ENCODE peak calls at places on chromosomes 5 and 9, in four cellular contexts. X, A, R and H are unnamed samples.

GRCh38 chr5:58208674-58209073 is 251.2 kb downstream of the PLK2 start:
- DNase-seq in A (no peak), X (no peak), R (no peak), H (no peak)

GRCh38 chr9:4327504-4328191 is 27.8 kb upstream of the GLIS3 start:
- DNase-seq in R (no peak), X (peak), A (no peak), H (peak)

GRCh38 chr9:105157178-105157583 is 87.3 kb upstream of the SLC44A1 start:
- DNase-seq in A (peak), X (peak), R (peak), H (peak)

GRCh38 chr5:151058891-151059611 is 21.8 kb downstream of the TNIP1 start:
- DNase-seq in A (no peak), R (peak), X (no peak), H (no peak)

GRCh38 chr5:177130211-177131018 is 3.2 kb upstream of the NSD1 start:
- DNase-seq in X (no peak), A (no peak), R (peak), H (peak)

GRCh38 chr5:5293029-5293428 is 129.4 kb upstream of the ICE1 start:
- DNase-seq in R (no peak), A (no peak), X (no peak), H (no peak)

GRCh38 chr9:71604197-71605063 is 163.9 kb downstream of the CEMIP2 start:
- DNase-seq in A (peak), R (peak), X (peak), H (peak)

GRCh38 chr5:136073714-136074113 is 44.9 kb downstream of the TGFBI start:
- DNase-seq in X (no peak), R (no peak), A (no peak), H (no peak)

GRCh38 chr9:106420511-106420944 is 442.4 kb upstream of the ZNF462 start:
- DNase-seq in A (no peak), R (no peak), X (peak), H (no peak)

GRCh38 chr9:76818271-76818670 is 54.0 kb downstream of the PCA3 start:
- DNase-seq in A (peak), R (no peak), X (peak), H (peak)

GRCh38 chr9:90936380-90936779 is 134.8 kb downstream of the SYK start:
- DNase-seq in A (no peak), R (no peak), X (no peak), H (peak)

GRCh38 chr9:110065527-110065926 is 142.4 kb downstream of the C9orf152 start:
- DNase-seq in X (peak), R (no peak), A (no peak), H (peak)

GRCh38 chr9:122086873-122087272 is 6.2 kb downstream of the TTLL11 start:
- DNase-seq in R (no peak), X (no peak), A (no peak), H (no peak)

GRCh38 chr9:112121633-112122032 is 53.5 kb downstream of the SUSD1 start:
- DNase-seq in X (no peak), A (no peak), R (no peak), H (no peak)

GRCh38 chr9:15372385-15373200 is 50.1 kb upstream of the SNAPC3 start:
- DNase-seq in X (peak), R (no peak), A (no peak), H (peak)

GRCh38 chr5:149133795-149134777 is 7.2 kb upstream of the ABLIM3 start:
- DNase-seq in A (no peak), R (no peak), X (peak), H (peak)

GRCh38 chr9:124779368-124780059 is 2.6 kb downstream of the OLFML2A start:
- DNase-seq in X (peak), A (no peak), R (peak), H (peak)

GRCh38 chr5:74143724-74144330 is 496.7 kb downstream of the ENC1 start:
- DNase-seq in A (peak), X (no peak), R (no peak), H (no peak)

GRCh38 chr9:88322906-88323566 is 65.2 kb upstream of the SPIN1 start:
- DNase-seq in X (peak), R (no peak), A (peak), H (no peak)

GRCh38 chr9:121754655-121755436 is 103.4 kb downstream of the DAB2IP start:
- DNase-seq in R (no peak), X (no peak), A (no peak), H (no peak)

GRCh38 chr5:57891443-57891842 is 408.8 kb upstream of the ACTBL2 start:
- DNase-seq in A (no peak), R (no peak), X (no peak), H (no peak)

GRCh38 chr9:86064220-86064619 is 35.1 kb downstream of the GOLM1 start:
- DNase-seq in A (no peak), R (no peak), X (no peak), H (no peak)

GRCh38 chr5:83069406-83069805 is 7.8 kb downstream of the TMEM167A start:
- DNase-seq in R (no peak), X (no peak), A (no peak), H (no peak)

GRCh38 chr9:32550609-32551490 is 1.3 kb upstream of the SMIM27 start:
- DNase-seq in X (peak), R (peak), A (peak), H (peak)
- TF ChIP-seq CTCF in X (no peak), R (no peak), A (no peak), H (no peak)

GRCh38 chr5:172558076-172558990 is 82.7 kb upstream of the NEURL1B start:
- DNase-seq in R (peak), X (no peak), A (no peak), H (no peak)
- H3K4me3 ChIP-seq in R (no peak), X (peak), A (no peak), H (peak)

GRCh38 chr5:164597293-164597900 is 1092.0 kb downstream of the MAT2B start:
- DNase-seq in R (no peak), X (no peak), A (no peak), H (no peak)
- TF ChIP-seq CTCF in R (no peak), X (peak), A (no peak), H (no peak)

GRCh38 chr5:138351517-138351916 is 968 bp upstream of the KDM3B start:
- DNase-seq in X (no peak), A (no peak), R (no peak), H (peak)
- H3K4me3 ChIP-seq in X (no peak), A (no peak), R (no peak), H (no peak)

DNA sequence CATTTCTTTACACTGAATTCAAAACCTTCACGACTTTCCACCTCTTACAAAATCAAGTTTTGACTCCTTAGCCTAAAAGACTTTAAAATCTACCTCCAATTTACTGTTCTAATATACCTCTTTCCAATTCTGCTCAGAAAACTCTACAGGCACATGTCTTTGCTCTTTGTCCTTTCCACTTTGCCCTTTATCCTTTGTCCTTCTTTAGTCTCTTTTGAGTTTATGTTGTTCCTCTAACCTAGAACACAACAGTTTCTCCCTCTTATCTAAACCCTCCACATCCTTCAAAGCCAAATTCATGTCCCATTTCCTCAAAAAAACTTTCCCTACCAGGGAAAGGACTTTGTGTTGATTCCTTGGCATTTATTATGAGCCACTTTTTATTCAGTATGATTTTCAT is 1.4 kb downstream of the CDKL3 start:
- DNase-seq in X (no peak), A (no peak), R (no peak), H (no peak)
- TF ChIP-seq CTCF in X (no peak), A (no peak), R (no peak), H (no peak)

GRCh38 chr9:128101231-128101641 is 26.3 kb downstream of the PTGES2 start:
- DNase-seq in X (no peak), A (no peak), R (peak), H (no peak)

GRCh38 chr9:128098936-128099931 is 28.3 kb downstream of the PTGES2 start:
- DNase-seq in A (peak), X (peak), R (peak), H (peak)

GRCh38 chr9:128101690-128102089 is 25.8 kb downstream of the PTGES2 start:
- DNase-seq in A (no peak), X (no peak), R (peak), H (no peak)

GRCh38 chr9:128099932-128100491 is 27.5 kb downstream of the PTGES2 start:
- DNase-seq in A (no peak), R (peak), X (no peak), H (no peak)

GRCh38 chr9:128100581-128100980 is 26.9 kb downstream of the PTGES2 start:
- DNase-seq in X (no peak), R (peak), A (no peak), H (no peak)
- H3K4me3 ChIP-seq in X (no peak), R (peak), A (no peak), H (no peak)

GRCh38 chr9:6687180-6687579 is 41.7 kb upstream of the GLDC start:
- DNase-seq in X (no peak), A (no peak), R (no peak), H (no peak)

GRCh38 chr9:6681957-6682501 is 36.5 kb upstream of the GLDC start:
- DNase-seq in R (peak), A (no peak), X (no peak), H (no peak)

GRCh38 chr9:6689893-6690634 is 44.5 kb upstream of the GLDC start:
- DNase-seq in X (no peak), R (no peak), A (no peak), H (no peak)

GRCh38 chr9:6681147-6681956 is 35.8 kb upstream of the GLDC start:
- DNase-seq in R (peak), X (peak), A (peak), H (peak)

DNA sequence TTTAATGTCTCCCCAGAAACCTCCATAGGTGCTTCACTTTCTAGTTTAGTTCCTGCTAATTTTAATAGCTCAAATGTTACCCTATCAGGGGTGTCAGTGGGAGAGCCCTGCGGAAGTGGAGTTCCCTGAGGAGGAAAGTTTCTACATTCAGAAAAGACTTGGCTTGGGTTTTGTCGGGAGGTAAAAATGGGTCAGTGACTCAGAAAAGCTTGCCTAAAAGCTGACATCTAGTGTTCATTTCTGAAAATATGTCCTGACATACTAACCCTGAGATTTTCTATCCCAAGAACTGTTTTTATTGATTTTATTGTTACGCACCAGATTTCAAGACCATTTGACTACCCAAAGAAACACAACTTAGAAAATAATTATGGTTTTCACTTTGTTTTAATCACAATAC is 40.9 kb upstream of the GLDC start:
- DNase-seq in R (no peak), A (no peak), X (peak), H (peak)
- TF ChIP-seq CTCF in R (no peak), A (no peak), X (peak), H (peak)

GRCh38 chr5:139651863-139652787 is 4.0 kb downstream of the CXXC5 start:
- DNase-seq in A (peak), R (peak), X (peak), H (peak)
- H3K4me3 ChIP-seq in A (no peak), R (peak), X (peak), H (peak)

GRCh38 chr9:137299938-137300337 is 2.1 kb downstream of the NRARP start:
- DNase-seq in R (no peak), A (peak), X (no peak), H (no peak)

GRCh38 chr9:137297966-137298365 is 4.1 kb downstream of the NRARP start:
- DNase-seq in X (no peak), A (no peak), R (no peak), H (no peak)

GRCh38 chr9:137300607-137301085 is 1.4 kb downstream of the NRARP start:
- DNase-seq in A (peak), X (peak), R (no peak), H (no peak)

GRCh38 chr9:137298401-137298982 is 3.6 kb downstream of the NRARP start:
- DNase-seq in R (no peak), X (no peak), A (peak), H (peak)

DNA sequence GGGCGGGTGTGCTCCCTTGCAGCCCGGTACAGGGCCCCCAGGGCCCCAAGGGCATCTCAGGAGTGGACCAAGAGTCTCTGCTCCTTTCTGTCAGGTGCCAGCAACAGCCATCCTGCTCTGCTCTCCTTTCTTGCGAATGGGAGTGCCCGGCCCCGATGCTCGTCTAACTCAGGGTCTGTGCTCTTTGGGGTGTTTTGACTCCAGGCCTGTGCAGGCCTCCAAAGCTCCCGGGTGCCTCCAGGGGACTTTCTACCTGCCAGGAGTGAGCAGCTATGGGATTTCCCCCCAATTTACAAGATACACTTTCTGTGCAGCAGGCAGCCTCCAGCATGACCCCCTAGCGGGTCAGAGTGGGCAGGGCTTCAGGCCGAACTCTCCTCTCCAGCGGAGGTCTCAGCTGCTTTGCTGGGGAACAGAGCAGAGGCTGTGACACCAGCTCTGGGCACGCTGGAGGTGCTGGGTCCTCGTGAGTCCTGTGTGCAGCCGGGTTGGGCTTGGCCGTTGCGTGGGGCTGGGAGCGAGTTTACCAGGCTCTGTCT is 3.0 kb downstream of the NRARP start:
- DNase-seq in A (peak), R (no peak), X (no peak), H (no peak)
- TF ChIP-seq CTCF in A (no peak), R (no peak), X (no peak), H (no peak)

GRCh38 chr5:114050087-114050486 is 311.8 kb upstream of the KCNN2 start:
- DNase-seq in A (no peak), R (no peak), X (no peak), H (no peak)

GRCh38 chr5:114053377-114053776 is 308.5 kb upstream of the KCNN2 start:
- DNase-seq in R (no peak), A (no peak), X (no peak), H (no peak)

GRCh38 chr5:114055810-114056476 is 305.9 kb upstream of the KCNN2 start:
- DNase-seq in A (no peak), X (peak), R (no peak), H (no peak)

GRCh38 chr5:114055318-114055788 is 306.5 kb upstream of the KCNN2 start:
- DNase-seq in A (peak), X (peak), R (no peak), H (no peak)
- H3K4me3 ChIP-seq in A (no peak), X (peak), R (peak), H (no peak)